ENCODE peak calls at places on chromosomes 11 and 22, in five cellular contexts. One of them, this sample, is unnamed.

GRCh38 chr22:49587987-49588386 is 239.7 kb downstream of the BRD1 start:
- DNase-seq in cardiac fibroblast: no peak
- DNase-seq in AG04449: no peak
- DNase-seq in CD4-positive, alpha-beta memory T cell: no peak
- DNase-seq in AG10803: no peak
- DNase-seq in this sample: no peak

GRCh38 chr11:60769273-60769672 is 12.6 kb downstream of the MS4A15 start:
- DNase-seq in cardiac fibroblast: no peak
- DNase-seq in AG04449: no peak
- DNase-seq in CD4-positive, alpha-beta memory T cell: no peak
- DNase-seq in AG10803: no peak
- DNase-seq in this sample: no peak

GRCh38 chr22:26045051-26045450 is 124.2 kb upstream of the SEZ6L start:
- DNase-seq in cardiac fibroblast: no peak
- DNase-seq in AG04449: no peak
- DNase-seq in CD4-positive, alpha-beta memory T cell: no peak
- DNase-seq in AG10803: no peak
- DNase-seq in this sample: no peak

GRCh38 chr11:842370-843002 is at the start of the genes POLR2L and TSPAN4:
- DNase-seq in cardiac fibroblast: peak; percentile 94
- DNase-seq in AG04449: no peak
- DNase-seq in CD4-positive, alpha-beta memory T cell: peak; percentile 84
- DNase-seq in AG10803: peak; percentile 88
- DNase-seq in this sample: peak; percentile 64

GRCh38 chr11:79594839-79595238 is 154.0 kb upstream of the TENM4 start:
- DNase-seq in cardiac fibroblast: no peak
- DNase-seq in AG04449: no peak
- DNase-seq in CD4-positive, alpha-beta memory T cell: no peak
- DNase-seq in AG10803: no peak
- DNase-seq in this sample: no peak

GRCh38 chr11:69592986-69593385 is 48.0 kb upstream of the CCND1 start:
- DNase-seq in cardiac fibroblast: no peak
- DNase-seq in AG04449: no peak
- DNase-seq in CD4-positive, alpha-beta memory T cell: no peak
- DNase-seq in AG10803: no peak
- DNase-seq in this sample: no peak

GRCh38 chr11:64453466-64453865 is 94.5 kb downstream of the RPS6KA4 start:
- DNase-seq in cardiac fibroblast: no peak
- DNase-seq in AG04449: no peak
- DNase-seq in CD4-positive, alpha-beta memory T cell: no peak
- DNase-seq in AG10803: no peak
- DNase-seq in this sample: no peak

GRCh38 chr11:17743026-17743807 is 8.6 kb downstream of the KCNC1 start:
- DNase-seq in cardiac fibroblast: no peak
- DNase-seq in AG04449: no peak
- DNase-seq in CD4-positive, alpha-beta memory T cell: no peak
- DNase-seq in AG10803: no peak
- DNase-seq in this sample: no peak

GRCh38 chr11:130553306-130553705 is 104.9 kb downstream of the ADAMTS15 start:
- DNase-seq in cardiac fibroblast: peak; percentile 42
- DNase-seq in AG04449: no peak
- DNase-seq in CD4-positive, alpha-beta memory T cell: no peak
- DNase-seq in AG10803: peak; percentile 87
- DNase-seq in this sample: no peak

GRCh38 chr11:119055901-119056300 is 1.1 kb downstream of the HYOU1 start:
- DNase-seq in cardiac fibroblast: peak; percentile 50
- DNase-seq in AG04449: no peak
- DNase-seq in CD4-positive, alpha-beta memory T cell: no peak
- DNase-seq in AG10803: peak; percentile 42
- DNase-seq in this sample: no peak

GRCh38 chr11:87722756-87723599 is 452.3 kb downstream of the RAB38 start:
- DNase-seq in cardiac fibroblast: peak; percentile 10
- DNase-seq in AG04449: no peak
- DNase-seq in CD4-positive, alpha-beta memory T cell: no peak
- DNase-seq in AG10803: peak; percentile 27
- DNase-seq in this sample: no peak

GRCh38 chr11:103528596-103528995 is 419.4 kb downstream of the DYNC2H1 start:
- DNase-seq in cardiac fibroblast: no peak
- DNase-seq in AG04449: no peak
- DNase-seq in CD4-positive, alpha-beta memory T cell: no peak
- DNase-seq in AG10803: peak; percentile 46
- DNase-seq in this sample: no peak

GRCh38 chr11:76339217-76339616 is 41.7 kb downstream of the THAP12 start:
- DNase-seq in cardiac fibroblast: peak; percentile 60
- DNase-seq in AG04449: peak; percentile 47
- DNase-seq in CD4-positive, alpha-beta memory T cell: no peak
- DNase-seq in AG10803: peak; percentile 90
- DNase-seq in this sample: peak; percentile 73

GRCh38 chr11:92475316-92475715 is 250.7 kb downstream of the FAT3 start:
- DNase-seq in cardiac fibroblast: no peak
- DNase-seq in AG04449: no peak
- DNase-seq in CD4-positive, alpha-beta memory T cell: no peak
- DNase-seq in AG10803: no peak
- DNase-seq in this sample: no peak

GRCh38 chr11:106524446-106524845 is 447.0 kb downstream of the AASDHPPT start:
- DNase-seq in cardiac fibroblast: no peak
- DNase-seq in AG04449: no peak
- DNase-seq in CD4-positive, alpha-beta memory T cell: no peak
- DNase-seq in AG10803: no peak
- DNase-seq in this sample: no peak

GRCh38 chr11:128448487-128448886 is 138.9 kb downstream of the ETS1 start:
- DNase-seq in cardiac fibroblast: no peak
- DNase-seq in AG04449: no peak
- DNase-seq in CD4-positive, alpha-beta memory T cell: no peak
- DNase-seq in AG10803: no peak
- DNase-seq in this sample: no peak

GRCh38 chr22:49751968-49752597 is 75.6 kb downstream of the BRD1 start:
- DNase-seq in cardiac fibroblast: no peak
- DNase-seq in AG04449: no peak
- DNase-seq in CD4-positive, alpha-beta memory T cell: no peak
- DNase-seq in AG10803: no peak
- DNase-seq in this sample: no peak

GRCh38 chr22:28009272-28009827 is 90.3 kb upstream of the PITPNB start:
- DNase-seq in cardiac fibroblast: peak; percentile 90
- DNase-seq in AG04449: peak; percentile 45
- DNase-seq in CD4-positive, alpha-beta memory T cell: peak; percentile 64
- DNase-seq in AG10803: peak; percentile 86
- DNase-seq in this sample: peak; percentile 42

GRCh38 chr22:36347094-36347493 is 40.7 kb downstream of the MYH9 start:
- DNase-seq in cardiac fibroblast: peak; percentile 55
- DNase-seq in AG04449: no peak
- DNase-seq in CD4-positive, alpha-beta memory T cell: no peak
- DNase-seq in AG10803: no peak
- DNase-seq in this sample: no peak

GRCh38 chr11:34344410-34345011 is 13.3 kb downstream of the ABTB2 start:
- DNase-seq in cardiac fibroblast: no peak
- DNase-seq in AG04449: no peak
- DNase-seq in CD4-positive, alpha-beta memory T cell: no peak
- DNase-seq in AG10803: no peak
- DNase-seq in this sample: no peak

GRCh38 chr11:114358711-114359110 is 41.6 kb downstream of the C11orf71 start:
- DNase-seq in cardiac fibroblast: peak; percentile 18
- DNase-seq in AG04449: no peak
- DNase-seq in CD4-positive, alpha-beta memory T cell: no peak
- DNase-seq in AG10803: peak; percentile 48
- DNase-seq in this sample: no peak

GRCh38 chr22:22761963-22762772 is 117.8 kb downstream of the GGTLC2 start:
- DNase-seq in cardiac fibroblast: no peak
- DNase-seq in AG04449: no peak
- DNase-seq in CD4-positive, alpha-beta memory T cell: no peak
- DNase-seq in AG10803: no peak
- DNase-seq in this sample: no peak

GRCh38 chr22:19446603-19447387 is 716 bp downstream of the C22orf39 start:
- DNase-seq in cardiac fibroblast: no peak
- DNase-seq in AG04449: no peak
- DNase-seq in CD4-positive, alpha-beta memory T cell: no peak
- DNase-seq in AG10803: no peak
- DNase-seq in this sample: no peak

GRCh38 chr22:17230239-17230638 is 11.0 kb upstream of the ADA2 start:
- DNase-seq in cardiac fibroblast: no peak
- DNase-seq in AG04449: no peak
- DNase-seq in CD4-positive, alpha-beta memory T cell: no peak
- DNase-seq in AG10803: no peak
- DNase-seq in this sample: no peak

GRCh38 chr22:19909350-19910179 is 32.0 kb upstream of the COMT start:
- DNase-seq in cardiac fibroblast: peak; percentile 83
- DNase-seq in AG04449: peak; percentile 5
- DNase-seq in CD4-positive, alpha-beta memory T cell: peak; percentile 77
- DNase-seq in AG10803: peak; percentile 73
- DNase-seq in this sample: no peak

DNA sequence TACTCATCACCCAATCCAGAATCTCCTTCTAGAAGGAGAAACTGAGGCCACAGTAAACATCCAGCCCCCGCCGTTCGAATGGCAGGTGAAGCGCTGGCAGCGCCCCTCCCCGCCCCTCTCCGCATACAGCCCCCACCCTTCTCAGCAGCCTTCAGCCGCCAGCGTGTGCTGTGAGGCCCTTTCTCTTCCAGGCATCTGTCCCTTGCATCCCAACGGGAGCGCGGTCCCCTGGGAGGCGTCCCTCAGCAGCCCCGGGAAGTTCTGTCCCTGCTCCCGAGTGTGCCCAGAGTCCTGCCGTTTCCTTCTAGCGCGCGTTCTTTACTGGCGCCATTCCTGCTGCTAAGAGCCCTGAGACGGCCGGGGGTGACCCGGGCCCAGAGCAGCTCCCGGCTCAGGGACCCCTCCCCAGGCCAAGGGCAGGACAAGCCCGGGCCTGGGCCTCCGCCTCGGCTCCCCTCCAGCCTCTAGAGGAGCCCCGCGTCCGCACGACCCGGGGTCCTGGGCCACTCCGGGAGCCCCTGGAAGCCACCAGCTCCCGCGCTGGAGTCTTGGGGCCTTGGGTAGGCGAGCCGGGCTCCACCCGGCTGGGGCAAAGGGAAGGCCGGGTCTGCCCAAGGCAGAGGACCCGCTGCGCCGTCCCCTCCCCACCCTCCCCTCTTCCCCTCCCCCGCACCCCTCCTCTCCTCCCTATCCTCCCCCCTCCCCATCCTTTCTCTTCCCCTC is 450.4 kb downstream of the OPCML start:
- DNase-seq in cardiac fibroblast: no peak
- DNase-seq in AG04449: no peak
- DNase-seq in CD4-positive, alpha-beta memory T cell: no peak
- DNase-seq in AG10803: no peak
- DNase-seq in this sample: no peak
- H3K4me3 ChIP-seq in cardiac fibroblast: no peak overlapping the region
- H3K4me3 ChIP-seq in AG04449: no peak overlapping the region
- H3K4me3 ChIP-seq in CD4-positive, alpha-beta memory T cell: no peak overlapping the region
- H3K4me3 ChIP-seq in AG10803: no peak overlapping the region
- H3K4me3 ChIP-seq in this sample: no peak overlapping the region

DNA sequence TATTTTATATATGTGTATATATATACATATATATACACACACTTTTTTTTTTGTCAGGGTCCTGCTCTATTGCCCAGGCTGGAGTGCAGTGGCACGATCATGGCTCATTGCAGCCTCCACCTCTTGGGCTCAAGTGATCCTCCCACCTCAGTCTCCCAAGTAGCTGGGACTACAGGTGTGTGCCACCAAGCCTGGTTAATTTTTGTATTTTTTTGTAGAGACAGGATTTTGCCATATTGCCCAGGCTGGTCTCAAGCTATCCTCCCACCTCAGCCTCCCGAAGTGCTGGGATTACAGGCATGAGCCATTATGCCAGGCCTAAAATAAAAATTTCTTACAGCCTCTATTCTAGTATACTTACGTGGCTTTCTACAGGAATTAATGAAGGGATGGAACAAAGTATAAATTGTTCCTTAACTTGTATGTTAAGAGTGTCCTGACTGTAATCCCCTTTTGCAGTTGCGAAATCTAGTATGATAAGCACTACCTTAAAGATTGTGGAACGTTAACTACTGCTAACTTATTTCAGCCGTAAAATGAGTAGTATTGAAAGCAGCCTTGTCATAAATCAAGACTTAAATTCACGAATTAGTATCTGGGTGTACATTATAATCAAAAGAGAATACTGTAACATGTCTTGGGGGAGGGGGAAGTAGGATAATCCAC is 2.1 kb downstream of the TRAF6 start:
- DNase-seq in cardiac fibroblast: no peak
- DNase-seq in AG04449: no peak
- DNase-seq in CD4-positive, alpha-beta memory T cell: no peak
- DNase-seq in AG10803: no peak
- DNase-seq in this sample: no peak
- H3K4me3 ChIP-seq in cardiac fibroblast: no peak overlapping the region
- H3K4me3 ChIP-seq in AG04449: peak overlapping the region; percentile 99
- H3K4me3 ChIP-seq in CD4-positive, alpha-beta memory T cell: no peak overlapping the region
- H3K4me3 ChIP-seq in AG10803: peak overlapping the region; percentile 25
- H3K4me3 ChIP-seq in this sample: no peak overlapping the region

GRCh38 chr11:100905684-100906083 is 218.6 kb downstream of the ARHGAP42 start:
- DNase-seq in cardiac fibroblast: no peak
- DNase-seq in AG04449: no peak
- DNase-seq in CD4-positive, alpha-beta memory T cell: no peak
- DNase-seq in AG10803: no peak
- DNase-seq in this sample: no peak

GRCh38 chr11:100914415-100914814 is 215.2 kb downstream of the PGR start:
- DNase-seq in cardiac fibroblast: no peak
- DNase-seq in AG04449: no peak
- DNase-seq in CD4-positive, alpha-beta memory T cell: no peak
- DNase-seq in AG10803: no peak
- DNase-seq in this sample: no peak

GRCh38 chr11:100908746-100909145 is 220.9 kb downstream of the PGR start:
- DNase-seq in cardiac fibroblast: peak; percentile 23
- DNase-seq in AG04449: peak; percentile 31
- DNase-seq in CD4-positive, alpha-beta memory T cell: no peak
- DNase-seq in AG10803: peak; percentile 75
- DNase-seq in this sample: no peak

GRCh38 chr11:100910808-100911207 is 218.8 kb downstream of the PGR start:
- DNase-seq in cardiac fibroblast: no peak
- DNase-seq in AG04449: no peak
- DNase-seq in CD4-positive, alpha-beta memory T cell: no peak
- DNase-seq in AG10803: no peak
- DNase-seq in this sample: no peak
- H3K4me3 ChIP-seq in cardiac fibroblast: no peak overlapping the region
- H3K4me3 ChIP-seq in AG04449: no peak overlapping the region
- H3K4me3 ChIP-seq in CD4-positive, alpha-beta memory T cell: no peak overlapping the region
- H3K4me3 ChIP-seq in AG10803: no peak overlapping the region
- H3K4me3 ChIP-seq in this sample: no peak overlapping the region

DNA sequence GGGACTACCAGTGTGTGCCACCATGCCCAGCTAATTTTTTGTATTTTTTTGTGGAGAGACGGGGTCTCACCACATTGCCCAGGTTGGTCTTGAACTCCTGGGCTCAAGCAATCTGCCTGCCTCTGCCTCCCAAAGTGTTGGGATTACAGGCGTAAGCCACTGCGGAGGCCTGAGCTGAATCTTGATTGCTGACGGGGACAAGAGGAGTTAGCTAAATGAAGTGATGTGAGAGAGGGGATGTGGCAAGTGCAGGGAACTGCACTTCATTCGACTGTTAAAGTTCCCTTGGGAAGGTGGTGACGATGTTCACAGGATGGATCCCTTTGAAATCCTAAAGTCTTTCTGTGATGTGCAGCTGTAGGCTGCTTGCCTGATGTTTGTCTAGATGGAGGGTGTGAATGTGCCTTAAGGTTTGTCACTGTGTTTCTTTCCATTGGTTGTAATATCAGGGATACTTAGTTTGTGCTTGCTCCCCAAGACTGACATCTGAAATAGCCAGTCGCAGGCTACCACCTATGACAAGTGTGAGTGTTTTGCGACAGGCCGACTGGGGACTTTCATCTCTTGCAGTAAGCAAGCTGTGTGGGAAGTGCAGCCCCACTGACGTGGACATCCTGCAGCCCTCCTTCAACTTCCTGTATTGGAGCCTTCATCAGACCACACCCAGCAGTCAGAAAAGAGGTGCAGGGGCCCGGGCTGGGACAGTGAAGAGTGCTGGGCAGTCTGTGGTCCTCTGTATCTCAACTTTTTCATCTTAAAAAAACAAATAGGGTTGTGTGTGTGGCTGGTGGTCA is 19.6 kb upstream of the CCDC134 start:
- DNase-seq in cardiac fibroblast: peak; percentile 79
- DNase-seq in AG04449: no peak
- DNase-seq in CD4-positive, alpha-beta memory T cell: peak; percentile 99
- DNase-seq in AG10803: peak; percentile 56
- DNase-seq in this sample: peak; percentile 14
- H3K4me3 ChIP-seq in cardiac fibroblast: no peak overlapping the region
- H3K4me3 ChIP-seq in AG04449: no peak overlapping the region
- H3K4me3 ChIP-seq in CD4-positive, alpha-beta memory T cell: peak overlapping the region; percentile 88
- H3K4me3 ChIP-seq in AG10803: no peak overlapping the region
- H3K4me3 ChIP-seq in this sample: no peak overlapping the region

This sample was measured in skeletal muscle cell.